ENCODE peak calls at places on chromosomes 12 and 14, in eight cellular contexts. Q, G, O, P, B, Z, Y and J are unnamed samples.

GRCh38 chr14:100165376-100165775 is 5.9 kb upstream of the DEGS2 start:
- DNase-seq in Q (no peak), G (no peak), O (no peak), P (no peak), B (no peak), Z (no peak), Y (peak), J (no peak)

GRCh38 chr12:59317598-59317997 is 278.2 kb upstream of the SLC16A7 start:
- DNase-seq in Q (no peak), G (no peak), O (no peak), P (no peak), B (no peak), Z (no peak), Y (no peak), J (no peak)

GRCh38 chr12:100574262-100575074 is 984 bp downstream of the GAS2L3 start:
- DNase-seq in Q (peak), G (no peak), O (peak), P (no peak), B (no peak), Z (peak), Y (peak), J (no peak)

GRCh38 chr12:108141600-108142145 is 12.6 kb downstream of the WSCD2 start:
- DNase-seq in Q (no peak), G (no peak), O (no peak), P (no peak), B (no peak), Z (no peak), Y (no peak), J (no peak)

GRCh38 chr12:76688001-76688400 is 75.9 kb upstream of the ZDHHC17 start:
- DNase-seq in Q (peak), G (no peak), O (peak), P (no peak), B (no peak), Z (peak), Y (no peak), J (peak)

GRCh38 chr12:124819080-124819479 is 44.6 kb downstream of the SCARB1 start:
- DNase-seq in Q (no peak), G (no peak), O (no peak), P (no peak), B (no peak), Z (no peak), Y (no peak), J (no peak)

GRCh38 chr12:94570161-94570560 is 80.2 kb downstream of the TMCC3 start:
- DNase-seq in Q (peak), G (no peak), O (peak), P (peak), B (no peak), Z (peak), Y (no peak), J (peak)

GRCh38 chr12:24814379-24815086 is 134.4 kb downstream of the BCAT1 start:
- DNase-seq in Q (no peak), G (no peak), O (no peak), P (no peak), B (no peak), Z (no peak), Y (no peak), J (no peak)

GRCh38 chr14:104389326-104390220 is 190.0 kb upstream of the C14orf180 start:
- DNase-seq in Q (no peak), G (peak), O (no peak), P (no peak), B (no peak), Z (no peak), Y (peak), J (no peak)

GRCh38 chr12:57477710-57478681 is 1.7 kb downstream of the ARHGAP9 start:
- DNase-seq in Q (no peak), G (no peak), O (peak), P (no peak), B (no peak), Z (no peak), Y (no peak), J (peak)

GRCh38 chr12:24997970-24998582 is 49.2 kb upstream of the BCAT1 start:
- DNase-seq in Q (peak), G (no peak), O (peak), P (no peak), B (no peak), Z (peak), Y (no peak), J (peak)

GRCh38 chr14:57317248-57317833 is 48.6 kb downstream of the AP5M1 start:
- DNase-seq in Q (peak), G (peak), O (peak), P (peak), B (peak), Z (peak), Y (peak), J (peak)

GRCh38 chr12:6074979-6075585 is 49.4 kb downstream of the VWF start:
- DNase-seq in Q (peak), G (no peak), O (peak), P (no peak), B (no peak), Z (peak), Y (peak), J (no peak)

GRCh38 chr12:111174283-111175108 is 194.4 kb downstream of the PHETA1 start:
- DNase-seq in Q (no peak), G (no peak), O (no peak), P (no peak), B (no peak), Z (no peak), Y (no peak), J (no peak)

GRCh38 chr12:1760566-1761382 is 59.6 kb upstream of the LRTM2 start:
- DNase-seq in Q (peak), G (no peak), O (peak), P (peak), B (no peak), Z (peak), Y (no peak), J (peak)

GRCh38 chr12:71124833-71125460 is 32.9 kb downstream of the TSPAN8 start:
- DNase-seq in Q (no peak), G (no peak), O (no peak), P (no peak), B (no peak), Z (no peak), Y (no peak), J (no peak)

GRCh38 chr12:133120385-133121191 is 9.5 kb downstream of the ZNF891 start:
- DNase-seq in Q (peak), G (no peak), O (no peak), P (no peak), B (no peak), Z (no peak), Y (no peak), J (peak)

GRCh38 chr14:78319826-78320635 is 149.9 kb downstream of the NRXN3 start:
- DNase-seq in Q (no peak), G (no peak), O (no peak), P (no peak), B (no peak), Z (no peak), Y (no peak), J (no peak)

GRCh38 chr14:35883677-35884293 is 57.6 kb downstream of the BRMS1L start:
- DNase-seq in Q (peak), G (no peak), O (peak), P (no peak), B (no peak), Z (peak), Y (no peak), J (peak)